ENCODE peak calls at places on chromosomes 2 and 18, in five cellular contexts. B is GM13977, J is body of pancreas, I is choroid plexus epithelial cell, A is adrenal gland. Q is an unnamed sample.

GRCh38 chr2:53886406-53887280 is 26.9 kb upstream of the GPR75 start:
- DNase-seq in I (no peak), B (no peak), A (no peak), J (no peak), Q (no peak)

GRCh38 chr18:3864669-3865298 is 414.8 kb downstream of the TGIF1 start:
- DNase-seq in J (no peak), B (no peak), A (no peak), I (no peak), Q (no peak)

GRCh38 chr18:37552296-37552695 is 13.3 kb downstream of the CELF4 start:
- DNase-seq in I (no peak), A (no peak), B (no peak), J (no peak), Q (no peak)

GRCh38 chr2:224777563-224777939 is 61.4 kb upstream of the CCDC195 start:
- DNase-seq in B (no peak), I (no peak), J (no peak), A (no peak), Q (no peak)

GRCh38 chr2:19120941-19121750 is 237.3 kb downstream of the OSR1 start:
- DNase-seq in A (peak), I (peak), J (no peak), B (no peak), Q (no peak)

GRCh38 chr2:180790891-180791290 is 189.5 kb upstream of the UBE2E3 start:
- DNase-seq in A (no peak), J (no peak), I (peak), B (no peak), Q (no peak)

GRCh38 chr2:151946856-151947523 is 118.8 kb upstream of the ARL5A start:
- DNase-seq in B (peak), I (peak), A (peak), J (peak), Q (peak)

GRCh38 chr2:208638059-208638458 is 231.5 kb downstream of the PTH2R start:
- DNase-seq in J (no peak), I (no peak), A (no peak), B (no peak), Q (no peak)

GRCh38 chr18:68417826-68418225 is 297.1 kb downstream of the TMX3 start:
- DNase-seq in A (no peak), I (peak), B (no peak), J (no peak), Q (no peak)

GRCh38 chr2:73283545-73284295 is 558 bp downstream of the FBXO41 start:
- DNase-seq in A (no peak), B (no peak), I (no peak), J (no peak), Q (no peak)

DNA sequence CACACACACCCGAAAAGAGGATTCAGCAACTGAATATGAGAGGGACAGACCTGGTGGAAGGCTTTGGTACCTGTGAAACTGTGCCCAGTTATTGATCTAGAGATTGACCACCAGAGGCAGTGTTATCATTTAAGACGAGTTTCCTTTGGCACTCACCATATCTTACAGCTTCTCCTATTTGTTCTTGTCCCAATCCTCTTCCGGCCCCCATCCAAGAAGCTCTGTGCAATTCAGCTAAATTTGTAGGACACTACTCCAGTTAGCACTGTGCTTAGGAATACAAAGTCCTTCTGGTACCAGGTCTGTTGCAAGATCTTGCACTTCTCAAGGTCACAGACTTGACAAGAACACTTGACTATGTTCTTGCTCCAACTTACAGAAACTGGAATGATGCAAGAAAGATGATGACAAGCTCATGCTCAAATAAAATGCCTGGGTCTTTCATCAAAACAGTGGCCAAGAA is 177.7 kb downstream of the TMEM247 start:
- DNase-seq in A (peak), B (peak), J (peak), I (peak), Q (peak)
- TF ChIP-seq CTCF in A (peak), B (peak), J (peak), I (peak), Q (peak)

DNA sequence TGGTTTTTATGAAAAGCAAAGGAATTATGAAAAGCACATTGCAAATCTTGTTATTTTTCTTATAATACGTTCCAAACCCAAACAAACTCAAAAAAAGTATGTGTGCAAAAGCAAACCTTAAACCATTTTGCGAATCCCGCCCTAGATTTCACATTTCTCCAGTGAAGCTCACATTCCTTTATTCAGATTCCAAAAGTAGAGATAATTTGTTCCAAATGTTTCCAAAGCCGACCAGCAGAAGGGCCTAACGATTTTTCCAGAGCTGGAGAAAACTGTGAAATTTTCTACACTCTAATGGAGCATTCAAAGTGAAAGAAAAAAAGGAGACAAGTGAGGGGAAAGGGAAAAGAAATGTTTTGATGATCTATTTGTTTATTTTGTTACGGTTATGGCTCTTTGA is 286.5 kb upstream of the SLC14A2 start:
- DNase-seq in A (no peak), I (no peak), J (no peak), B (no peak), Q (no peak)
- TF ChIP-seq CTCF in A (no peak), I (no peak), J (no peak), B (no peak), Q (no peak)

DNA sequence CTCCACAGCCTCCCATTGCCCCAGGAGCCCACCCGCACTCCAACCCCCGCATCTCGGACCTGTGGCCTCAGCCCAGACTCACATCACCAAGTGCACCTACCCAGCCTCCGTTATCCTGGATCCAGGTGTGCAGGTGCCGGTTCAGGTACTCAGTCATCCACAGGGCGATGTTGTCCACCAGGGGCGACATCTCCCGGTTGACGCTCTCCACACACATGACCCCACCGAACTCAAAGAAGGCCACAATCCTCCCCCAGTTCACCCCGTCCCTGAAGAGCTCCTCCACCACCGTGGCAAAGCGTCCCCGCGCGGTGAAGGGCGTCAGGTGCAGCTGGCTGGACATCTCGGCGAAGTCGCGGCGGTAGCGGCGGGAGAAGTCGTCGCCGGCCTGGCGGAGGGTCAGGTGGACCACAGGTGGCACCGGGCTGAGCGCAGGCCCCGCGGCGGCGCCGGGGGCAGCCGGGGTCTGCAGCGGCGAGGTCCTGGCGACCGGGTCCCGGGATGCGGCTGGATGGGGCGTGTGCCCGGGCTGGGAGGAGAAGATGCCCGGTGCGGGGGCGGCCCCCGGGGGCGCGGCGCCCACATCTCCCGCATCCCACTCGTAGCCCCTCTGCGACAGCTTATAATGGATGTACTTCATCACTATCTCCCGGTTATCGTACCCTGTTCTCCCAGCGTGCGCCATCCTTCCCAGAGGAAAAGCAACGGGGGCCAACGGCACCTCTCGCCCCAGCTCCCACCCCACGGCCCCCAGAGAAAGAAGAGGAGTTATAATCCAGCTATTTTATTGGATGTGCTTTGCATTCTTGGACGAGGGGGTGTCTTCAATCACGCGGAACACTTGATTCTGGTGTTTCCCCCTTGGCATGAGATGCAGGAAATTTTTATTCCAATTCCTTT is 1.3 kb downstream of the BCL2 start:
- DNase-seq in B (peak), A (no peak), I (peak), J (peak), Q (peak)
- TF ChIP-seq CTCF in B (peak), A (peak), I (peak), J (peak), Q (peak)

GRCh38 chr2:212945526-212945925 is 205.9 kb downstream of the IKZF2 start:
- DNase-seq in I (no peak), B (no peak), J (no peak), A (no peak), Q (no peak)

GRCh38 chr2:212939777-212940531 is 211.5 kb downstream of the IKZF2 start:
- DNase-seq in I (no peak), J (peak), B (no peak), A (no peak), Q (no peak)

GRCh38 chr2:212941361-212941760 is 210.1 kb downstream of the IKZF2 start:
- DNase-seq in I (no peak), A (no peak), B (no peak), J (no peak), Q (no peak)

GRCh38 chr2:212940816-212941215 is 210.6 kb downstream of the IKZF2 start:
- DNase-seq in J (peak), A (no peak), I (peak), B (no peak), Q (no peak)

GRCh38 chr2:212943351-212943750 is 208.1 kb downstream of the IKZF2 start:
- DNase-seq in J (no peak), I (no peak), A (no peak), B (no peak), Q (no peak)
- TF ChIP-seq CTCF in J (no peak), I (no peak), A (no peak), B (no peak), Q (no peak)

DNA sequence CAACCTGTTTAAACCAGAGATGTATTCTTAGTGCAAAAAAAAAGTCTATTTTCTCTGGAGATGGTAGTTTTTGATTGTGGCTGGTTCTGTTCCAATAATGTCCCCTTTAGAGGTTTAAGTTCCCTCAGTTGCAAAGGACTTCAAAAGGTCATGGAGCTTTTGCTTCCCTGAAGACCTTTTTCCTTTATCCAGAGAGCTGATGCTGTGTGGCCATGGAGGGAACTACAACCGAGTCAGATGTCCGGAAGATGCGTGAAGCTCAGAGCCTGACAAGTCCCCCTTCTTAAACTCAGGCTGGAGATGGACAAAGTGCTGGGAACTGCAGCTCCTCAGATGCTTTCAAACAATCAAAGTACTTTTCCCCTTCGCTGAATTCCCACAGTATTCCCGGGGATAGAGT is 176.1 kb downstream of the TMEM18 start:
- DNase-seq in A (no peak), B (no peak), I (peak), J (no peak), Q (no peak)
- TF ChIP-seq CTCF in A (no peak), B (no peak), I (peak), J (no peak), Q (no peak)

DNA sequence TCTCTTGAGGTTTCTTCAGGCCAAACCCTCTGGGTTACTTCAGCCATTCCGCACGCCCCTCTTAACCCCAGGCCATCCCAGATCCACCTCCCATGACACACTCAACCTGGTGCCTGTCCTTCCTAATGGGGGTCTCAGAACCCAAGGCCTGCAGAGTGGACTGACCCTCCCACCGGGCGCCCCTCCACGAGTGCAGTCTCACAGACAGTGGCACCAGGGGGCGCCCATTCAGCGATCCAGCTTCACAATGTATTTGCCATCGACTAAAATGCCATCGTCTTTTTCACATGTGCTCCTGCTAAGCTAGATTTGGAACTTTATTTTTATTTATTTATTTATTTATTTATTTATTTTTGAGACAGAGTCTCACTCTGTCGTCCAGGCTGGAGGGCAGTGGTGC is 38.5 kb downstream of the INPP5D start:
- DNase-seq in I (peak), A (no peak), J (peak), B (no peak), Q (no peak)
- TF ChIP-seq CTCF in I (peak), A (peak), J (peak), B (peak), Q (no peak)

GRCh38 chr2:22375094-22375493 is 1009.9 kb upstream of the KLHL29 start:
- DNase-seq in I (no peak), B (no peak), J (no peak), A (no peak), Q (no peak)
- TF ChIP-seq CTCF in I (no peak), B (peak), J (no peak), A (no peak), Q (no peak)

DNA sequence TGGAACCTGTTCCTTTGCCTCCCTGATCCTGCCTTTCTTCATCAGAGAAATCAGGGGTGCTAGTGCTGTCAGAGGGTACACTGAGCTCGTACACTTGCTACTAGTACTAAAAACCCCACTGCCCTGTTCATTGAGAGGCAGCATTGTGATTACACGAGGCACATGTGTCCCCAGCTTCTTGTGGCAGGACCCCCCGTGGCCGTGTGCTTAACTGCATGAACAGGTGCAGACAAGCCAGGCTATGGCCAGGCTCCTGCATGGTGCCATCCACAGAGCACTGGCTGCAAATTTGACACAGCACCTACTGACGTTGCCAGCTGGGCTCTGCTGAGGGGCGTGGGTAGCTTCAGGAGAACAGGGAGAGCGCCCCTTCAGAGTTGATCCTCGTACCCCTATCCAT is 248.4 kb downstream of the GLI2 start:
- DNase-seq in I (no peak), B (no peak), A (no peak), J (no peak), Q (no peak)
- TF ChIP-seq CTCF in I (no peak), B (no peak), A (no peak), J (no peak), Q (no peak)

Q was measured in ovary.